ENCODE peak calls at places on chromosomes 1 and 21, in seven cellular contexts. One of them, this sample, is unnamed.

GRCh38 chr1:53553734-53554509 is 94.7 kb downstream of the DMRTB1 start:
- DNase-seq in left cardiac atrium: peak
- DNase-seq in natural killer cell: peak
- DNase-seq in fibroblast of pulmonary artery: no peak
- DNase-seq in T-helper 17 cell: no peak
- DNase-seq in HS-5: no peak
- DNase-seq in NCI-H748 treated with DMSO at 0.1 percent for 48 hours: no peak
- DNase-seq in this sample: no peak

GRCh38 chr1:12540580-12541273 is 77.3 kb downstream of the DHRS3 start:
- DNase-seq in left cardiac atrium: no peak
- DNase-seq in natural killer cell: no peak
- DNase-seq in fibroblast of pulmonary artery: no peak
- DNase-seq in T-helper 17 cell: no peak
- DNase-seq in HS-5: no peak
- DNase-seq in NCI-H748 treated with DMSO at 0.1 percent for 48 hours: no peak
- DNase-seq in this sample: no peak

GRCh38 chr1:110620250-110620615 is 14.1 kb upstream of the KCNA2 start:
- DNase-seq in left cardiac atrium: no peak
- DNase-seq in natural killer cell: no peak
- DNase-seq in fibroblast of pulmonary artery: no peak
- DNase-seq in T-helper 17 cell: no peak
- DNase-seq in HS-5: no peak
- DNase-seq in NCI-H748 treated with DMSO at 0.1 percent for 48 hours: no peak
- DNase-seq in this sample: no peak

GRCh38 chr1:39988618-39989343 is 33.8 kb downstream of the MFSD2A start:
- DNase-seq in left cardiac atrium: no peak
- DNase-seq in natural killer cell: no peak
- DNase-seq in fibroblast of pulmonary artery: no peak
- DNase-seq in T-helper 17 cell: no peak
- DNase-seq in HS-5: no peak
- DNase-seq in NCI-H748 treated with DMSO at 0.1 percent for 48 hours: peak
- DNase-seq in this sample: no peak

GRCh38 chr1:155192346-155193274 is 15.1 kb downstream of the THBS3 start:
- DNase-seq in left cardiac atrium: peak
- DNase-seq in natural killer cell: no peak
- DNase-seq in fibroblast of pulmonary artery: no peak
- DNase-seq in T-helper 17 cell: no peak
- DNase-seq in HS-5: no peak
- DNase-seq in NCI-H748 treated with DMSO at 0.1 percent for 48 hours: peak
- DNase-seq in this sample: peak

GRCh38 chr1:37932759-37933158 is 14.1 kb downstream of the INPP5B start:
- DNase-seq in left cardiac atrium: no peak
- DNase-seq in natural killer cell: no peak
- DNase-seq in fibroblast of pulmonary artery: peak
- DNase-seq in T-helper 17 cell: no peak
- DNase-seq in HS-5: peak
- DNase-seq in NCI-H748 treated with DMSO at 0.1 percent for 48 hours: no peak
- DNase-seq in this sample: no peak

GRCh38 chr1:212566522-212567479 is 41.8 kb upstream of the ATF3 start:
- DNase-seq in left cardiac atrium: peak
- DNase-seq in natural killer cell: peak
- DNase-seq in fibroblast of pulmonary artery: peak
- DNase-seq in T-helper 17 cell: no peak
- DNase-seq in HS-5: peak
- DNase-seq in NCI-H748 treated with DMSO at 0.1 percent for 48 hours: peak
- DNase-seq in this sample: peak

GRCh38 chr1:10020668-10021067 is 12.1 kb upstream of the UBE4B start:
- DNase-seq in left cardiac atrium: no peak
- DNase-seq in natural killer cell: no peak
- DNase-seq in fibroblast of pulmonary artery: peak
- DNase-seq in T-helper 17 cell: no peak
- DNase-seq in HS-5: no peak
- DNase-seq in NCI-H748 treated with DMSO at 0.1 percent for 48 hours: no peak
- DNase-seq in this sample: no peak

GRCh38 chr1:1182491-1183220 is 9.0 kb downstream of the TTLL10 start:
- DNase-seq in left cardiac atrium: peak
- DNase-seq in natural killer cell: peak
- DNase-seq in fibroblast of pulmonary artery: no peak
- DNase-seq in T-helper 17 cell: peak
- DNase-seq in HS-5: no peak
- DNase-seq in NCI-H748 treated with DMSO at 0.1 percent for 48 hours: no peak
- DNase-seq in this sample: no peak

GRCh38 chr1:25431495-25432363 is 1.0 kb downstream of the MACO1 start:
- DNase-seq in left cardiac atrium: peak
- DNase-seq in natural killer cell: no peak
- DNase-seq in fibroblast of pulmonary artery: no peak
- DNase-seq in T-helper 17 cell: no peak
- DNase-seq in HS-5: no peak
- DNase-seq in NCI-H748 treated with DMSO at 0.1 percent for 48 hours: no peak
- DNase-seq in this sample: no peak

GRCh38 chr1:229087906-229088305 is 183.0 kb upstream of the RAB4A start:
- DNase-seq in left cardiac atrium: no peak
- DNase-seq in natural killer cell: no peak
- DNase-seq in fibroblast of pulmonary artery: no peak
- DNase-seq in T-helper 17 cell: no peak
- DNase-seq in HS-5: no peak
- DNase-seq in NCI-H748 treated with DMSO at 0.1 percent for 48 hours: no peak
- DNase-seq in this sample: no peak

GRCh38 chr1:94306521-94306920 is 69.1 kb upstream of the ARHGAP29 start:
- DNase-seq in left cardiac atrium: no peak
- DNase-seq in natural killer cell: no peak
- DNase-seq in fibroblast of pulmonary artery: no peak
- DNase-seq in T-helper 17 cell: no peak
- DNase-seq in HS-5: no peak
- DNase-seq in NCI-H748 treated with DMSO at 0.1 percent for 48 hours: no peak
- DNase-seq in this sample: no peak

GRCh38 chr21:31343680-31344480 is at the start of gene TIAM1:
- DNase-seq in left cardiac atrium: peak
- DNase-seq in natural killer cell: peak
- DNase-seq in fibroblast of pulmonary artery: peak
- DNase-seq in T-helper 17 cell: no peak
- DNase-seq in HS-5: peak
- DNase-seq in NCI-H748 treated with DMSO at 0.1 percent for 48 hours: peak
- DNase-seq in this sample: no peak

GRCh38 chr1:246117066-246117791 is 389.9 kb downstream of the SMYD3 start:
- DNase-seq in left cardiac atrium: no peak
- DNase-seq in natural killer cell: no peak
- DNase-seq in fibroblast of pulmonary artery: peak
- DNase-seq in T-helper 17 cell: peak
- DNase-seq in HS-5: no peak
- DNase-seq in NCI-H748 treated with DMSO at 0.1 percent for 48 hours: peak
- DNase-seq in this sample: peak

GRCh38 chr1:11764519-11764918 is 2.5 kb downstream of the C1orf167 start:
- DNase-seq in left cardiac atrium: no peak
- DNase-seq in natural killer cell: no peak
- DNase-seq in fibroblast of pulmonary artery: no peak
- DNase-seq in T-helper 17 cell: no peak
- DNase-seq in HS-5: no peak
- DNase-seq in NCI-H748 treated with DMSO at 0.1 percent for 48 hours: no peak
- DNase-seq in this sample: no peak

GRCh38 chr1:231192620-231193163 is 30.8 kb downstream of the TRIM67 start:
- DNase-seq in left cardiac atrium: peak
- DNase-seq in natural killer cell: no peak
- DNase-seq in fibroblast of pulmonary artery: peak
- DNase-seq in T-helper 17 cell: no peak
- DNase-seq in HS-5: no peak
- DNase-seq in NCI-H748 treated with DMSO at 0.1 percent for 48 hours: no peak
- DNase-seq in this sample: no peak

GRCh38 chr1:151613275-151613867 is 1.5 kb downstream of the SNX27 start:
- DNase-seq in left cardiac atrium: no peak
- DNase-seq in natural killer cell: no peak
- DNase-seq in fibroblast of pulmonary artery: no peak
- DNase-seq in T-helper 17 cell: no peak
- DNase-seq in HS-5: no peak
- DNase-seq in NCI-H748 treated with DMSO at 0.1 percent for 48 hours: no peak
- DNase-seq in this sample: no peak

GRCh38 chr1:157490337-157491165 is 61.8 kb downstream of the FCRL5 start:
- DNase-seq in left cardiac atrium: peak
- DNase-seq in natural killer cell: peak
- DNase-seq in fibroblast of pulmonary artery: peak
- DNase-seq in T-helper 17 cell: peak
- DNase-seq in HS-5: no peak
- DNase-seq in NCI-H748 treated with DMSO at 0.1 percent for 48 hours: peak
- DNase-seq in this sample: no peak

GRCh38 chr1:44826375-44827196 is 16.5 kb downstream of the PTCH2 start:
- DNase-seq in left cardiac atrium: peak
- DNase-seq in natural killer cell: no peak
- DNase-seq in fibroblast of pulmonary artery: peak
- DNase-seq in T-helper 17 cell: no peak
- DNase-seq in HS-5: no peak
- DNase-seq in NCI-H748 treated with DMSO at 0.1 percent for 48 hours: no peak
- DNase-seq in this sample: no peak

GRCh38 chr1:82153282-82153630 is 352.5 kb downstream of the ADGRL2 start:
- DNase-seq in left cardiac atrium: no peak
- DNase-seq in natural killer cell: no peak
- DNase-seq in fibroblast of pulmonary artery: peak
- DNase-seq in T-helper 17 cell: no peak
- DNase-seq in HS-5: peak
- DNase-seq in NCI-H748 treated with DMSO at 0.1 percent for 48 hours: no peak
- DNase-seq in this sample: no peak

GRCh38 chr1:70286453-70286852 is 65.3 kb downstream of the SRSF11 start:
- DNase-seq in left cardiac atrium: no peak
- DNase-seq in natural killer cell: no peak
- DNase-seq in fibroblast of pulmonary artery: no peak
- DNase-seq in T-helper 17 cell: no peak
- DNase-seq in HS-5: no peak
- DNase-seq in NCI-H748 treated with DMSO at 0.1 percent for 48 hours: no peak
- DNase-seq in this sample: no peak

GRCh38 chr1:204443871-204444581 is 32.4 kb upstream of the PPP1R15B start:
- DNase-seq in left cardiac atrium: no peak
- DNase-seq in natural killer cell: no peak
- DNase-seq in fibroblast of pulmonary artery: peak
- DNase-seq in T-helper 17 cell: no peak
- DNase-seq in HS-5: no peak
- DNase-seq in NCI-H748 treated with DMSO at 0.1 percent for 48 hours: no peak
- DNase-seq in this sample: no peak

GRCh38 chr1:77282866-77283539 is 1.2 kb downstream of the AK5 start:
- DNase-seq in left cardiac atrium: peak
- DNase-seq in natural killer cell: no peak
- DNase-seq in fibroblast of pulmonary artery: no peak
- DNase-seq in T-helper 17 cell: no peak
- DNase-seq in HS-5: no peak
- DNase-seq in NCI-H748 treated with DMSO at 0.1 percent for 48 hours: peak
- DNase-seq in this sample: no peak

GRCh38 chr21:43847301-43847700 is 17.7 kb upstream of the AGPAT3 start:
- DNase-seq in left cardiac atrium: no peak
- DNase-seq in natural killer cell: no peak
- DNase-seq in fibroblast of pulmonary artery: no peak
- DNase-seq in T-helper 17 cell: no peak
- DNase-seq in HS-5: no peak
- DNase-seq in NCI-H748 treated with DMSO at 0.1 percent for 48 hours: no peak
- DNase-seq in this sample: no peak

GRCh38 chr1:30752651-30752908 is 5.0 kb downstream of the LAPTM5 start:
- DNase-seq in left cardiac atrium: no peak
- DNase-seq in natural killer cell: no peak
- DNase-seq in fibroblast of pulmonary artery: no peak
- DNase-seq in T-helper 17 cell: no peak
- DNase-seq in HS-5: no peak
- DNase-seq in NCI-H748 treated with DMSO at 0.1 percent for 48 hours: no peak
- DNase-seq in this sample: no peak

GRCh38 chr1:198763298-198763714 is 124.5 kb downstream of the PTPRC start:
- DNase-seq in left cardiac atrium: no peak
- DNase-seq in natural killer cell: no peak
- DNase-seq in fibroblast of pulmonary artery: peak
- DNase-seq in T-helper 17 cell: no peak
- DNase-seq in HS-5: no peak
- DNase-seq in NCI-H748 treated with DMSO at 0.1 percent for 48 hours: no peak
- DNase-seq in this sample: no peak

GRCh38 chr1:64082459-64082858 is 121.0 kb upstream of the UBE2U start:
- DNase-seq in left cardiac atrium: no peak
- DNase-seq in natural killer cell: no peak
- DNase-seq in fibroblast of pulmonary artery: peak
- DNase-seq in T-helper 17 cell: no peak
- DNase-seq in HS-5: peak
- DNase-seq in NCI-H748 treated with DMSO at 0.1 percent for 48 hours: no peak
- DNase-seq in this sample: no peak

GRCh38 chr1:125119024-125119441 is 3934.3 kb downstream of the SRGAP2C start:
- DNase-seq in left cardiac atrium: no peak
- DNase-seq in natural killer cell: no peak
- DNase-seq in fibroblast of pulmonary artery: no peak
- DNase-seq in T-helper 17 cell: no peak
- DNase-seq in HS-5: no peak
- DNase-seq in NCI-H748 treated with DMSO at 0.1 percent for 48 hours: no peak
- DNase-seq in this sample: no peak

GRCh38 chr1:119448112-119448511 is 33.2 kb downstream of the HSD3B2 start:
- DNase-seq in left cardiac atrium: no peak
- DNase-seq in natural killer cell: no peak
- DNase-seq in fibroblast of pulmonary artery: no peak
- DNase-seq in T-helper 17 cell: no peak
- DNase-seq in HS-5: no peak
- DNase-seq in NCI-H748 treated with DMSO at 0.1 percent for 48 hours: no peak
- DNase-seq in this sample: no peak

GRCh38 chr1:116940809-116941640 is 31.3 kb downstream of the PTGFRN start:
- DNase-seq in left cardiac atrium: no peak
- DNase-seq in natural killer cell: no peak
- DNase-seq in fibroblast of pulmonary artery: no peak
- DNase-seq in T-helper 17 cell: no peak
- DNase-seq in HS-5: no peak
- DNase-seq in NCI-H748 treated with DMSO at 0.1 percent for 48 hours: peak
- DNase-seq in this sample: no peak

GRCh38 chr1:1623631-1624442 is 8.1 kb upstream of the MMP23B start:
- DNase-seq in left cardiac atrium: no peak
- DNase-seq in natural killer cell: no peak
- DNase-seq in fibroblast of pulmonary artery: no peak
- DNase-seq in T-helper 17 cell: no peak
- DNase-seq in HS-5: no peak
- DNase-seq in NCI-H748 treated with DMSO at 0.1 percent for 48 hours: no peak
- DNase-seq in this sample: no peak

GRCh38 chr21:44773291-44773932 is 28.2 kb downstream of the UBE2G2 start:
- DNase-seq in left cardiac atrium: no peak
- DNase-seq in natural killer cell: no peak
- DNase-seq in fibroblast of pulmonary artery: no peak
- DNase-seq in T-helper 17 cell: no peak
- DNase-seq in HS-5: no peak
- DNase-seq in NCI-H748 treated with DMSO at 0.1 percent for 48 hours: no peak
- DNase-seq in this sample: no peak